ENCODE peak calls at places on chromosomes 12 and 14, in five cellular contexts. L, S, K, W and T are unnamed samples.

GRCh38 chr14:106811167-106811566 is 1284.8 kb downstream of the TMEM121 start:
- DNase-seq in L (no peak), S (no peak), K (no peak), W (no peak), T (no peak)

GRCh38 chr12:76883826-76884225 is 5.0 kb upstream of the CSRP2 start:
- DNase-seq in L (no peak), S (no peak), K (no peak), W (no peak), T (no peak)

GRCh38 chr12:106136263-106136662 is 2.5 kb downstream of the NUAK1 start:
- DNase-seq in L (no peak), S (peak), K (peak), W (peak), T (peak)

GRCh38 chr14:70934084-70934483 is 26.8 kb downstream of the PCNX1 start:
- DNase-seq in L (no peak), S (no peak), K (no peak), W (no peak), T (no peak)

GRCh38 chr12:25500651-25501050 is 52.4 kb downstream of the LMNTD1 start:
- DNase-seq in L (no peak), S (no peak), K (no peak), W (no peak), T (no peak)

GRCh38 chr14:74584966-74585365 is 27.1 kb downstream of the LTBP2 start:
- DNase-seq in L (no peak), S (no peak), K (no peak), W (no peak), T (no peak)

GRCh38 chr12:82176761-82177490 is 181.3 kb downstream of the CCDC59 start:
- DNase-seq in L (no peak), S (no peak), K (no peak), W (no peak), T (no peak)

GRCh38 chr12:56086096-56086495 is 6.1 kb downstream of the ERBB3 start:
- DNase-seq in L (no peak), S (no peak), K (no peak), W (no peak), T (no peak)

GRCh38 chr14:73789996-73790581 is 61.5 kb upstream of the PTGR2 start:
- DNase-seq in L (no peak), S (no peak), K (no peak), W (no peak), T (no peak)

GRCh38 chr12:27185234-27186045 is 58.6 kb upstream of the STK38L start:
- DNase-seq in L (peak), S (no peak), K (no peak), W (no peak), T (no peak)

GRCh38 chr14:22668417-22668816 is 24.3 kb upstream of the OR6J1 start:
- DNase-seq in L (no peak), S (no peak), K (no peak), W (no peak), T (no peak)

GRCh38 chr14:74953686-74954085 is 1.7 kb downstream of the PGF start:
- DNase-seq in L (no peak), S (no peak), K (no peak), W (no peak), T (no peak)

GRCh38 chr12:41701943-41702601 is 442.6 kb downstream of the GXYLT1 start:
- DNase-seq in L (no peak), S (no peak), K (no peak), W (no peak), T (no peak)

GRCh38 chr12:78887008-78887407 is 22.4 kb downstream of the SYT1 start:
- DNase-seq in L (no peak), S (peak), K (no peak), W (no peak), T (no peak)

GRCh38 chr12:91226-91625 is 24.7 kb downstream of the IQSEC3 start:
- DNase-seq in L (no peak), S (no peak), K (no peak), W (no peak), T (no peak)

GRCh38 chr12:13534645-13535398 is 338.3 kb downstream of the EMP1 start:
- DNase-seq in L (no peak), S (peak), K (peak), W (peak), T (peak)

GRCh38 chr14:55913324-55914035 is 204.7 kb upstream of the PELI2 start:
- DNase-seq in L (no peak), S (no peak), K (no peak), W (no peak), T (no peak)

GRCh38 chr14:68283378-68284123 is 464.0 kb downstream of the RAD51B start:
- DNase-seq in L (peak), S (no peak), K (no peak), W (no peak), T (no peak)

GRCh38 chr12:625998-626397 is 37.2 kb downstream of the NINJ2 start:
- DNase-seq in L (no peak), S (no peak), K (no peak), W (no peak), T (no peak)

GRCh38 chr14:38255673-38256357 is at the start of gene CLEC14A:
- DNase-seq in L (no peak), S (no peak), K (no peak), W (peak), T (peak)

GRCh38 chr12:116977465-116978380 is 67.0 kb downstream of the FBXW8 start:
- DNase-seq in L (peak), S (no peak), K (no peak), W (no peak), T (no peak)

GRCh38 chr12:128753438-128753837 is 70.3 kb downstream of the SLC15A4 start:
- DNase-seq in L (no peak), S (no peak), K (no peak), W (no peak), T (no peak)
- TF ChIP-seq SP1 in L (no peak), S (no peak), K (no peak), W (no peak), T (no peak)

GRCh38 chr14:80164991-80165390 is 46.3 kb downstream of the DIO2 start:
- DNase-seq in L (no peak), S (no peak), K (no peak), W (no peak), T (no peak)
- TF ChIP-seq CREB1 in L (no peak), S (no peak), K (no peak), W (no peak), T (no peak)

GRCh38 chr12:119990382-119990874 is 1.4 kb downstream of the BICDL1 start:
- DNase-seq in L (no peak), S (no peak), K (no peak), W (no peak), T (no peak)

GRCh38 chr12:119989619-119990381 is 764 bp downstream of the BICDL1 start:
- DNase-seq in L (no peak), S (peak), K (peak), W (peak), T (peak)

GRCh38 chr12:119988788-119989618 is at the start of gene BICDL1:
- DNase-seq in L (peak), S (peak), K (peak), W (peak), T (peak)

GRCh38 chr12:119992129-119992705 is 3.2 kb downstream of the BICDL1 start:
- DNase-seq in L (no peak), S (no peak), K (no peak), W (no peak), T (no peak)

DNA sequence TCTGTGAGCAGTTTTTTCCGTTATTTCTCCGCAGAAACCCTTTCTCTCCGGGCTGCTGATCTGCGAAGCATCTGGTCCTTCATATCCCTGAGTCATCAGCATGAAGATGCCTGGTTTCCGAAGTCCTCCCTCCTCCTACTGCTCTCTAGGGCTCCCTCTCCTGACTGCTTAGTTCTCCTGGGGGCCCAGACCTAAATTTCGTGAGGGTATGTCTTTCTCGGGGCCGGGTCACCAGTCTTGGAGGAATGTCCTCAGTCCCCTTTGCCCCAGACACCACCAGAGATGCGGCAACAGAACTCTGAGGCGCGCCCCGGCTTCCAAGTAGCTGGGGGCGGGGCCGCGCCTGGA is 622 bp upstream of the BICDL1 start:
- DNase-seq in L (no peak), S (no peak), K (no peak), W (no peak), T (no peak)
- TF ChIP-seq SP1 in L (no peak), S (no peak), K (no peak), W (no peak), T (no peak)

GRCh38 chr14:79855789-79856188 is 355.5 kb downstream of the DIO2 start:
- DNase-seq in L (no peak), S (no peak), K (no peak), W (no peak), T (no peak)

GRCh38 chr14:79852975-79853374 is 358.3 kb downstream of the DIO2 start:
- DNase-seq in L (no peak), S (no peak), K (no peak), W (no peak), T (no peak)

GRCh38 chr14:79861111-79861510 is 350.2 kb downstream of the DIO2 start:
- DNase-seq in L (no peak), S (no peak), K (no peak), W (no peak), T (no peak)

GRCh38 chr14:79862045-79862444 is 349.3 kb downstream of the DIO2 start:
- DNase-seq in L (no peak), S (no peak), K (no peak), W (no peak), T (no peak)

GRCh38 chr14:79856357-79856756 is 354.9 kb downstream of the DIO2 start:
- DNase-seq in L (no peak), S (no peak), K (no peak), W (no peak), T (no peak)
- TF ChIP-seq CREB1 in L (no peak), S (no peak), K (no peak), W (no peak), T (no peak)

GRCh38 chr12:44972746-44973421 is 78.0 kb downstream of the DBX2 start:
- DNase-seq in L (no peak), S (peak), K (peak), W (no peak), T (peak)
- TF ChIP-seq SP1 in L (no peak), S (no peak), K (no peak), W (no peak), T (no peak)